ENCODE peak calls at places on chromosome 16, in nine cellular contexts. H, L, Y, A, X, R, J, Q and N are unnamed samples.

GRCh38 chr16:67017451-67017750 is 11.5 kb upstream of the CBFB start:
- DNase-seq in Q (no peak), L (no peak), J (no peak), X (no peak), Y (no peak), A (no peak), H (peak), R (no peak), N (no peak)

GRCh38 chr16:73732681-73733080 is 563.9 kb upstream of the PSMD7 start:
- DNase-seq in X (no peak), H (no peak), A (no peak), J (no peak), Y (no peak), L (no peak), R (no peak), Q (no peak), N (no peak)

GRCh38 chr16:8476824-8477223 is 113.5 kb downstream of the TMEM114 start:
- DNase-seq in H (no peak), Q (no peak), X (no peak), R (no peak), L (no peak), J (no peak), Y (no peak), A (no peak), N (no peak)

GRCh38 chr16:78437352-78437968 is 338.0 kb downstream of the WWOX start:
- DNase-seq in L (peak), Q (peak), H (peak), A (no peak), R (no peak), J (peak), X (no peak), Y (peak), N (no peak)

GRCh38 chr16:31200821-31201510 is 1.6 kb downstream of the PYCARD start:
- DNase-seq in R (no peak), J (no peak), A (no peak), L (no peak), Q (no peak), Y (peak), X (no peak), H (no peak), N (no peak)

GRCh38 chr16:88442811-88443576 is 10.1 kb upstream of the ZFPM1 start:
- DNase-seq in L (no peak), H (peak), A (no peak), X (no peak), Q (peak), Y (peak), R (peak), J (peak), N (peak)

GRCh38 chr16:11796227-11797165 is 562 bp downstream of the ZC3H7A start:
- DNase-seq in A (peak), L (no peak), Q (peak), J (peak), H (peak), X (no peak), R (peak), Y (no peak), N (no peak)

GRCh38 chr16:19182487-19182886 is 14.4 kb downstream of the SYT17 start:
- DNase-seq in H (no peak), Q (no peak), Y (no peak), X (no peak), J (no peak), R (no peak), L (no peak), A (no peak), N (no peak)

GRCh38 chr16:89344314-89344828 is 126.9 kb downstream of the ZNF778 start:
- DNase-seq in Y (no peak), A (no peak), Q (no peak), J (no peak), X (no peak), R (no peak), L (no peak), H (peak), N (no peak)

GRCh38 chr16:53773150-53773846 is 69.3 kb downstream of the FTO start:
- DNase-seq in J (no peak), L (peak), Y (peak), X (no peak), A (no peak), Q (peak), H (peak), R (no peak), N (peak)

GRCh38 chr16:19284207-19284606 is 1.3 kb upstream of the CLEC19A start:
- DNase-seq in J (no peak), X (no peak), L (peak), R (no peak), A (no peak), H (no peak), Q (no peak), Y (no peak), N (no peak)

GRCh38 chr16:24771132-24771778 is 41.8 kb downstream of the TNRC6A start:
- DNase-seq in L (no peak), X (no peak), Q (no peak), H (no peak), Y (no peak), R (no peak), J (no peak), A (no peak), N (no peak)

GRCh38 chr16:84040823-84041391 is 1.7 kb downstream of the SLC38A8 start:
- DNase-seq in Q (no peak), A (no peak), L (no peak), X (no peak), J (no peak), H (no peak), R (no peak), Y (no peak), N (no peak)

GRCh38 chr16:700684-701584 is 4.7 kb downstream of the FBXL16 start:
- DNase-seq in X (no peak), H (peak), J (peak), Y (no peak), A (no peak), Q (no peak), L (no peak), R (no peak), N (no peak)

GRCh38 chr16:88732172-88732960 is 26.1 kb downstream of the CTU2 start:
- DNase-seq in L (peak), A (no peak), Y (no peak), X (no peak), R (no peak), H (no peak), J (no peak), Q (no peak), N (no peak)

GRCh38 chr16:27318399-27319256 is 4.9 kb downstream of the IL4R start:
- DNase-seq in R (no peak), J (peak), Y (peak), A (peak), Q (no peak), L (no peak), X (no peak), H (no peak), N (no peak)

GRCh38 chr16:58515871-58516767 is 802 bp downstream of the SETD6 start:
- DNase-seq in A (no peak), H (peak), J (peak), X (no peak), Y (peak), L (no peak), Q (peak), R (no peak), N (no peak)

GRCh38 chr16:17235147-17235817 is 235.5 kb downstream of the XYLT1 start:
- DNase-seq in H (no peak), R (no peak), A (no peak), Y (no peak), Q (no peak), X (no peak), L (no peak), J (no peak), N (no peak)

GRCh38 chr16:23826528-23827244 is 9.1 kb upstream of the PRKCB start:
- DNase-seq in J (no peak), X (no peak), L (no peak), A (no peak), Q (no peak), Y (peak), R (no peak), H (no peak), N (no peak)

GRCh38 chr16:56583351-56583910 is 5.9 kb upstream of the MT3 start:
- DNase-seq in A (no peak), X (no peak), H (no peak), Q (no peak), J (no peak), R (no peak), L (no peak), Y (no peak), N (no peak)

GRCh38 chr16:77965346-77965745 is 57.0 kb upstream of the CLEC3A start:
- DNase-seq in H (no peak), L (no peak), R (no peak), Q (no peak), A (no peak), Y (no peak), J (no peak), X (no peak), N (no peak)

GRCh38 chr16:50602531-50603205 is 54.5 kb downstream of the NKD1 start:
- DNase-seq in H (no peak), L (no peak), Q (no peak), A (no peak), R (no peak), X (no peak), J (peak), Y (no peak), N (no peak)

GRCh38 chr16:81583893-81584705 is 139.5 kb downstream of the CMIP start:
- DNase-seq in H (no peak), Q (no peak), X (no peak), J (no peak), Y (no peak), A (no peak), R (no peak), L (no peak), N (no peak)

GRCh38 chr16:48081656-48082055 is 74.1 kb downstream of the ABCC12 start:
- DNase-seq in A (no peak), L (no peak), Q (no peak), H (no peak), X (no peak), Y (no peak), J (no peak), R (no peak), N (no peak)

GRCh38 chr16:21663889-21664647 is at the start of gene OTOA:
- DNase-seq in H (peak), L (peak), Q (no peak), R (no peak), J (peak), X (no peak), Y (no peak), A (no peak), N (no peak)

GRCh38 chr16:55645986-55646385 is 9.8 kb upstream of the SLC6A2 start:
- DNase-seq in Q (no peak), H (no peak), A (no peak), Y (no peak), X (no peak), L (no peak), R (no peak), J (no peak), N (no peak)

GRCh38 chr16:67043420-67043819 is 14.5 kb downstream of the CBFB start:
- DNase-seq in Q (no peak), R (no peak), A (no peak), X (no peak), Y (no peak), H (no peak), L (no peak), J (no peak), N (no peak)

GRCh38 chr16:67760206-67760605 is 41.1 kb upstream of the GFOD2 start:
- DNase-seq in J (no peak), L (no peak), A (no peak), Q (no peak), X (no peak), Y (peak), R (no peak), H (no peak), N (no peak)

GRCh38 chr16:79519448-79519847 is 81.1 kb downstream of the MAF start:
- DNase-seq in Q (no peak), R (no peak), X (no peak), L (peak), J (no peak), Y (peak), H (no peak), A (no peak), N (no peak)

GRCh38 chr16:25045696-25046381 is 30.7 kb upstream of the ARHGAP17 start:
- DNase-seq in H (no peak), R (no peak), A (no peak), Q (no peak), X (no peak), J (no peak), L (no peak), Y (no peak), N (no peak)